ENCODE peak calls at places on chromosome 7, in five cellular contexts. One of them, this sample, is unnamed.

GRCh38 chr7:107118109-107118900 is 50.5 kb upstream of the HBP1 start:
- DNase-seq in K562: no peak
- DNase-seq in HCT116: no peak
- DNase-seq in endothelial cell of umbilical vein: peak; percentile 70
- DNase-seq in HepG2: no peak
- DNase-seq in this sample: no peak

GRCh38 chr7:142024547-142024946 is 28.9 kb downstream of the MGAM start:
- DNase-seq in HCT116: no peak
- DNase-seq in K562: no peak
- DNase-seq in endothelial cell of umbilical vein: no peak
- DNase-seq in HepG2: no peak
- DNase-seq in this sample: no peak

GRCh38 chr7:48728799-48729198 is 195.5 kb upstream of the CDC14C start:
- DNase-seq in K562: no peak
- DNase-seq in HCT116: no peak
- DNase-seq in endothelial cell of umbilical vein: no peak
- DNase-seq in HepG2: no peak
- DNase-seq in this sample: no peak

GRCh38 chr7:54544356-54545240 is 2.4 kb downstream of the VSTM2A start:
- DNase-seq in HepG2: no peak
- DNase-seq in endothelial cell of umbilical vein: no peak
- DNase-seq in HCT116: no peak
- DNase-seq in K562: no peak
- DNase-seq in this sample: no peak

GRCh38 chr7:5423272-5423843 is at the start of gene TNRC18:
- DNase-seq in K562: peak; percentile 50
- DNase-seq in endothelial cell of umbilical vein: no peak
- DNase-seq in HepG2: no peak
- DNase-seq in HCT116: no peak
- DNase-seq in this sample: peak; percentile 81

GRCh38 chr7:152565731-152566130 is 110.2 kb downstream of the XRCC2 start:
- DNase-seq in K562: no peak
- DNase-seq in endothelial cell of umbilical vein: no peak
- DNase-seq in HepG2: no peak
- DNase-seq in HCT116: no peak
- DNase-seq in this sample: no peak

GRCh38 chr7:108010377-108010776 is 7.4 kb upstream of the LAMB1 start:
- DNase-seq in K562: no peak
- DNase-seq in HCT116: no peak
- DNase-seq in endothelial cell of umbilical vein: no peak
- DNase-seq in HepG2: peak; percentile 74
- DNase-seq in this sample: no peak

GRCh38 chr7:137772748-137773147 is 74.0 kb downstream of the DGKI start:
- DNase-seq in endothelial cell of umbilical vein: peak; percentile 88
- DNase-seq in HCT116: no peak
- DNase-seq in HepG2: no peak
- DNase-seq in K562: no peak
- DNase-seq in this sample: peak; percentile 52

GRCh38 chr7:97307521-97308108 is 190.1 kb downstream of the SDHAF3 start:
- DNase-seq in HCT116: no peak
- DNase-seq in endothelial cell of umbilical vein: no peak
- DNase-seq in K562: no peak
- DNase-seq in HepG2: no peak
- DNase-seq in this sample: no peak

GRCh38 chr7:20776942-20777341 is 9.7 kb downstream of the SP8 start:
- DNase-seq in endothelial cell of umbilical vein: no peak
- DNase-seq in K562: no peak
- DNase-seq in HepG2: no peak
- DNase-seq in HCT116: no peak
- DNase-seq in this sample: no peak

GRCh38 chr7:22604246-22604645 is 104.3 kb upstream of the STEAP1B start:
- DNase-seq in HCT116: no peak
- DNase-seq in K562: no peak
- DNase-seq in HepG2: no peak
- DNase-seq in endothelial cell of umbilical vein: no peak
- DNase-seq in this sample: no peak

GRCh38 chr7:108265007-108265406 is 134.8 kb upstream of the LAMB4 start:
- DNase-seq in endothelial cell of umbilical vein: no peak
- DNase-seq in HepG2: no peak
- DNase-seq in HCT116: no peak
- DNase-seq in K562: no peak
- DNase-seq in this sample: no peak

GRCh38 chr7:70782729-70783290 is 349.1 kb upstream of the GALNT17 start:
- DNase-seq in HepG2: no peak
- DNase-seq in K562: no peak
- DNase-seq in endothelial cell of umbilical vein: no peak
- DNase-seq in HCT116: no peak
- DNase-seq in this sample: no peak

GRCh38 chr7:155803418-155804376 is 8.6 kb downstream of the SHH start:
- DNase-seq in K562: no peak
- DNase-seq in HCT116: no peak
- DNase-seq in HepG2: no peak
- DNase-seq in endothelial cell of umbilical vein: no peak
- DNase-seq in this sample: peak; percentile 75

GRCh38 chr7:101550641-101551531 is 78.2 kb downstream of the MYL10 start:
- DNase-seq in endothelial cell of umbilical vein: no peak
- DNase-seq in K562: peak; percentile 51
- DNase-seq in HCT116: no peak
- DNase-seq in HepG2: no peak
- DNase-seq in this sample: peak; percentile 39

GRCh38 chr7:39400836-39401235 is 165.4 kb upstream of the YAE1 start:
- DNase-seq in HCT116: no peak
- DNase-seq in K562: no peak
- DNase-seq in HepG2: no peak
- DNase-seq in endothelial cell of umbilical vein: no peak
- DNase-seq in this sample: no peak

GRCh38 chr7:89584896-89585295 is 569.4 kb upstream of the STEAP1 start:
- DNase-seq in endothelial cell of umbilical vein: no peak
- DNase-seq in HCT116: no peak
- DNase-seq in HepG2: no peak
- DNase-seq in K562: no peak
- DNase-seq in this sample: no peak

GRCh38 chr7:71414490-71414889 is 282.5 kb downstream of the GALNT17 start:
- DNase-seq in endothelial cell of umbilical vein: no peak
- DNase-seq in K562: no peak
- DNase-seq in HepG2: no peak
- DNase-seq in HCT116: no peak
- DNase-seq in this sample: peak; percentile 79

GRCh38 chr7:129951076-129952011 is 1.4 kb downstream of the UBE2H start:
- DNase-seq in HepG2: no peak
- DNase-seq in endothelial cell of umbilical vein: peak; percentile 52
- DNase-seq in HCT116: no peak
- DNase-seq in K562: peak; percentile 42
- DNase-seq in this sample: peak; percentile 47

GRCh38 chr7:140587243-140587642 is 53.4 kb downstream of the DENND2A start:
- DNase-seq in HepG2: no peak
- DNase-seq in HCT116: no peak
- DNase-seq in K562: no peak
- DNase-seq in endothelial cell of umbilical vein: no peak
- DNase-seq in this sample: no peak

GRCh38 chr7:99794585-99795502 is 10.9 kb upstream of the CYP3A4 start:
- DNase-seq in HepG2: peak; percentile 93
- DNase-seq in HCT116: no peak
- DNase-seq in endothelial cell of umbilical vein: no peak
- DNase-seq in K562: no peak
- DNase-seq in this sample: no peak

GRCh38 chr7:95684037-95684436 is 87.7 kb upstream of the PDK4 start:
- DNase-seq in HCT116: peak; percentile 44
- DNase-seq in K562: peak; percentile 19
- DNase-seq in HepG2: peak; percentile 21
- DNase-seq in endothelial cell of umbilical vein: peak; percentile 48
- DNase-seq in this sample: peak; percentile 28

GRCh38 chr7:74627699-74628411 is 29.7 kb upstream of the GTF2I start:
- DNase-seq in HepG2: peak; percentile 93
- DNase-seq in K562: no peak
- DNase-seq in HCT116: no peak
- DNase-seq in endothelial cell of umbilical vein: no peak
- DNase-seq in this sample: peak; percentile 74

GRCh38 chr7:23470290-23471089 is at the start of gene IGF2BP3:
- DNase-seq in K562: peak; percentile 64
- DNase-seq in endothelial cell of umbilical vein: peak; percentile 96
- DNase-seq in HepG2: peak; percentile 91
- DNase-seq in HCT116: peak; percentile 97
- DNase-seq in this sample: peak; percentile 99

GRCh38 chr7:28347964-28348363 is 64.4 kb upstream of the CREB5 start:
- DNase-seq in HepG2: no peak
- DNase-seq in endothelial cell of umbilical vein: no peak
- DNase-seq in K562: no peak
- DNase-seq in HCT116: no peak
- DNase-seq in this sample: no peak

GRCh38 chr7:117479480-117480224 is at the start of gene CFTR:
- DNase-seq in HepG2: no peak
- DNase-seq in endothelial cell of umbilical vein: no peak
- DNase-seq in HCT116: no peak
- DNase-seq in K562: no peak
- DNase-seq in this sample: no peak

GRCh38 chr7:17403996-17404395 is 105.5 kb downstream of the AHR start:
- DNase-seq in HCT116: no peak
- DNase-seq in endothelial cell of umbilical vein: no peak
- DNase-seq in K562: no peak
- DNase-seq in HepG2: peak; percentile 15
- DNase-seq in this sample: peak; percentile 73

GRCh38 chr7:82264752-82265305 is 178.7 kb downstream of the CACNA2D1 start:
- DNase-seq in HCT116: no peak
- DNase-seq in endothelial cell of umbilical vein: no peak
- DNase-seq in K562: no peak
- DNase-seq in HepG2: no peak
- DNase-seq in this sample: no peak

GRCh38 chr7:28329616-28330373 is 82.5 kb upstream of the CREB5 start:
- DNase-seq in endothelial cell of umbilical vein: no peak
- DNase-seq in HepG2: no peak
- DNase-seq in HCT116: no peak
- DNase-seq in K562: no peak
- DNase-seq in this sample: peak; percentile 19

GRCh38 chr7:42902361-42902760 is 9.5 kb downstream of the C7orf25 start:
- DNase-seq in HepG2: no peak
- DNase-seq in K562: no peak
- DNase-seq in endothelial cell of umbilical vein: no peak
- DNase-seq in HCT116: no peak
- DNase-seq in this sample: peak; percentile 44

GRCh38 chr7:130380121-130380860 is at the start of gene CPA1:
- DNase-seq in K562: no peak
- DNase-seq in HepG2: no peak
- DNase-seq in endothelial cell of umbilical vein: no peak
- DNase-seq in HCT116: no peak
- DNase-seq in this sample: no peak

GRCh38 chr7:41053830-41054229 is 649.1 kb downstream of the INHBA start:
- DNase-seq in HCT116: no peak
- DNase-seq in K562: no peak
- DNase-seq in endothelial cell of umbilical vein: no peak
- DNase-seq in HepG2: no peak
- DNase-seq in this sample: no peak

GRCh38 chr7:54810401-54810800 is 51.4 kb upstream of the SEC61G start:
- DNase-seq in HepG2: no peak
- DNase-seq in K562: no peak
- DNase-seq in HCT116: no peak
- DNase-seq in endothelial cell of umbilical vein: peak; percentile 24
- DNase-seq in this sample: no peak

GRCh38 chr7:27030393-27031001 is 65.3 kb downstream of the HOXA1 start:
- DNase-seq in endothelial cell of umbilical vein: no peak
- DNase-seq in HepG2: no peak
- DNase-seq in K562: no peak
- DNase-seq in HCT116: no peak
- DNase-seq in this sample: no peak

GRCh38 chr7:27031289-27032172 is 64.3 kb downstream of the HOXA1 start:
- DNase-seq in HCT116: no peak
- DNase-seq in HepG2: no peak
- DNase-seq in K562: no peak
- DNase-seq in endothelial cell of umbilical vein: peak; percentile 56
- DNase-seq in this sample: peak; percentile 80

DNA sequence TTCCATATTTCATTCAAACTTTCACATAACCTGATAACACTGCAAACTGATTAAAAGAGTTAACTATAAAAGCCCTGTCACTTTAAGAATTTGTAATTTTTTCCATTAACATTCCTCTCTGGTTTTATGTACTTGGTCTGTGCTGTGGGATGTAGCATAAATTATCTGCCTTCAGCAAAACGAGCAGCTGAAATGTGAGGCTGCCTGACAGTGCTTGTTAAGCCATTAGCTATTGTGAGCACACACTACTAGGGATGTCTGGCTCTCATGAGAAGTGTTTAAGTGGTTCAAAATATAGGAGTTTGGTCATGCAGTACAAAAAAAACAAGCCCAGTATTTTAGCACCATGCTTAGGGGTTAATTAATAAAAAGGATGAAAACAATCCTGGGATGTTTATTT is 63.0 kb downstream of the HOXA1 start:
- DNase-seq in HepG2: no peak
- DNase-seq in HCT116: no peak
- DNase-seq in endothelial cell of umbilical vein: no peak
- DNase-seq in K562: no peak
- DNase-seq in this sample: no peak
- TF ChIP-seq MAX in HepG2: no peak
- TF ChIP-seq MAX in HCT116: no peak
- TF ChIP-seq MAX in endothelial cell of umbilical vein: no peak
- TF ChIP-seq MAX in K562: no peak
- TF ChIP-seq MAX in this sample: no peak

GRCh38 chr7:27244488-27245123 is 2.0 kb downstream of the EVX1 start:
- DNase-seq in HCT116: no peak
- DNase-seq in K562: no peak
- DNase-seq in HepG2: no peak
- DNase-seq in endothelial cell of umbilical vein: no peak
- DNase-seq in this sample: no peak
- H3K4me3 ChIP-seq in HCT116: no peak overlapping the region
- H3K4me3 ChIP-seq in K562: no peak overlapping the region
- H3K4me3 ChIP-seq in HepG2: no peak overlapping the region
- H3K4me3 ChIP-seq in endothelial cell of umbilical vein: no peak overlapping the region
- H3K4me3 ChIP-seq in this sample: no peak overlapping the region

GRCh38 chr7:12091164-12091563 is 119.9 kb upstream of the TMEM106B start:
- DNase-seq in K562: no peak
- DNase-seq in HCT116: no peak
- DNase-seq in HepG2: no peak
- DNase-seq in endothelial cell of umbilical vein: no peak
- DNase-seq in this sample: no peak
- TF ChIP-seq MAX in K562: no peak
- TF ChIP-seq MAX in HCT116: no peak
- TF ChIP-seq MAX in HepG2: no peak
- TF ChIP-seq MAX in endothelial cell of umbilical vein: no peak
- TF ChIP-seq MAX in this sample: no peak

GRCh38 chr7:47092331-47092730 is 489.6 kb downstream of the TNS3 start:
- DNase-seq in HCT116: no peak
- DNase-seq in HepG2: no peak
- DNase-seq in endothelial cell of umbilical vein: no peak
- DNase-seq in K562: no peak
- DNase-seq in this sample: no peak
- H3K4me3 ChIP-seq in HCT116: no peak overlapping the region
- H3K4me3 ChIP-seq in HepG2: no peak overlapping the region
- H3K4me3 ChIP-seq in endothelial cell of umbilical vein: no peak overlapping the region
- H3K4me3 ChIP-seq in K562: no peak overlapping the region
- H3K4me3 ChIP-seq in this sample: no peak overlapping the region

GRCh38 chr7:19526639-19527038 is 182.2 kb downstream of the POLR1F start:
- DNase-seq in HepG2: no peak
- DNase-seq in K562: no peak
- DNase-seq in endothelial cell of umbilical vein: no peak
- DNase-seq in HCT116: no peak
- DNase-seq in this sample: no peak
- TF ChIP-seq MAX in HepG2: no peak
- TF ChIP-seq MAX in K562: no peak
- TF ChIP-seq MAX in endothelial cell of umbilical vein: no peak
- TF ChIP-seq MAX in HCT116: no peak
- TF ChIP-seq MAX in this sample: no peak

GRCh38 chr7:149622444-149623210 is 125.0 kb upstream of the ZNF746 start:
- DNase-seq in HepG2: no peak
- DNase-seq in HCT116: no peak
- DNase-seq in endothelial cell of umbilical vein: no peak
- DNase-seq in K562: no peak
- DNase-seq in this sample: no peak
- H3K4me3 ChIP-seq in HepG2: peak overlapping the region; percentile 90
- H3K4me3 ChIP-seq in HCT116: peak overlapping the region; percentile 86
- H3K4me3 ChIP-seq in endothelial cell of umbilical vein: no peak overlapping the region
- H3K4me3 ChIP-seq in K562: peak overlapping the region; percentile 84
- H3K4me3 ChIP-seq in this sample: no peak overlapping the region